ENCODE peak calls at places on chromosomes 13 and 19, in eight cellular contexts. One of them, this sample, is unnamed.

GRCh38 chr19:52992109-52993004 is 21.4 kb upstream of the ERVV-1 start:
- DNase-seq in lung: no peak
- DNase-seq in AG04449: no peak
- DNase-seq in WERI-Rb-1: peak
- DNase-seq in HFF-Myc: no peak
- DNase-seq in HL-60: no peak
- DNase-seq in coronary artery: no peak
- DNase-seq in neural progenitor cell: peak
- DNase-seq in this sample: peak

GRCh38 chr13:114130708-114131580 is 1.5 kb downstream of the RASA3 start:
- DNase-seq in lung: no peak
- DNase-seq in AG04449: no peak
- DNase-seq in WERI-Rb-1: no peak
- DNase-seq in HFF-Myc: no peak
- DNase-seq in HL-60: no peak
- DNase-seq in coronary artery: no peak
- DNase-seq in neural progenitor cell: peak
- DNase-seq in this sample: peak

GRCh38 chr19:38569368-38569983 is 48.3 kb downstream of the MAP4K1 start:
- DNase-seq in lung: no peak
- DNase-seq in AG04449: no peak
- DNase-seq in WERI-Rb-1: no peak
- DNase-seq in HFF-Myc: no peak
- DNase-seq in HL-60: no peak
- DNase-seq in coronary artery: no peak
- DNase-seq in neural progenitor cell: no peak
- DNase-seq in this sample: no peak

GRCh38 chr19:2371656-2372055 is 11.6 kb downstream of the TMPRSS9 start:
- DNase-seq in lung: no peak
- DNase-seq in AG04449: no peak
- DNase-seq in WERI-Rb-1: no peak
- DNase-seq in HFF-Myc: no peak
- DNase-seq in HL-60: no peak
- DNase-seq in coronary artery: no peak
- DNase-seq in neural progenitor cell: no peak
- DNase-seq in this sample: no peak

GRCh38 chr19:15180451-15181390 is 20.1 kb downstream of the NOTCH3 start:
- DNase-seq in lung: peak
- DNase-seq in AG04449: no peak
- DNase-seq in WERI-Rb-1: no peak
- DNase-seq in HFF-Myc: no peak
- DNase-seq in HL-60: no peak
- DNase-seq in coronary artery: no peak
- DNase-seq in neural progenitor cell: peak
- DNase-seq in this sample: no peak

GRCh38 chr19:19642506-19643157 is 825 bp downstream of the GMIP start:
- DNase-seq in lung: no peak
- DNase-seq in AG04449: no peak
- DNase-seq in WERI-Rb-1: no peak
- DNase-seq in HFF-Myc: no peak
- DNase-seq in HL-60: peak
- DNase-seq in coronary artery: no peak
- DNase-seq in neural progenitor cell: peak
- DNase-seq in this sample: no peak

GRCh38 chr13:77480071-77480470 is 55.4 kb upstream of the SCEL start:
- DNase-seq in lung: no peak
- DNase-seq in AG04449: no peak
- DNase-seq in WERI-Rb-1: no peak
- DNase-seq in HFF-Myc: no peak
- DNase-seq in HL-60: no peak
- DNase-seq in coronary artery: no peak
- DNase-seq in neural progenitor cell: peak
- DNase-seq in this sample: peak

GRCh38 chr13:111474136-111475002 is 153.9 kb downstream of the TEX29 start:
- DNase-seq in lung: no peak
- DNase-seq in AG04449: peak
- DNase-seq in WERI-Rb-1: peak
- DNase-seq in HFF-Myc: peak
- DNase-seq in HL-60: no peak
- DNase-seq in coronary artery: peak
- DNase-seq in neural progenitor cell: peak
- DNase-seq in this sample: peak

GRCh38 chr19:11578342-11579142 is 1.1 kb upstream of the ACP5 start:
- DNase-seq in lung: peak
- DNase-seq in AG04449: no peak
- DNase-seq in WERI-Rb-1: peak
- DNase-seq in HFF-Myc: no peak
- DNase-seq in HL-60: peak
- DNase-seq in coronary artery: no peak
- DNase-seq in neural progenitor cell: peak
- DNase-seq in this sample: peak

GRCh38 chr19:38035515-38036495 is 128.8 kb downstream of the SIPA1L3 start:
- DNase-seq in lung: no peak
- DNase-seq in AG04449: no peak
- DNase-seq in WERI-Rb-1: peak
- DNase-seq in HFF-Myc: no peak
- DNase-seq in HL-60: no peak
- DNase-seq in coronary artery: no peak
- DNase-seq in neural progenitor cell: no peak
- DNase-seq in this sample: no peak

GRCh38 chr13:41053384-41053826 is 7.9 kb upstream of the WBP4 start:
- DNase-seq in lung: no peak
- DNase-seq in AG04449: no peak
- DNase-seq in WERI-Rb-1: no peak
- DNase-seq in HFF-Myc: no peak
- DNase-seq in HL-60: no peak
- DNase-seq in coronary artery: no peak
- DNase-seq in neural progenitor cell: no peak
- DNase-seq in this sample: peak

GRCh38 chr13:26619321-26619720 is 61.8 kb downstream of the WASF3 start:
- DNase-seq in lung: no peak
- DNase-seq in AG04449: peak
- DNase-seq in WERI-Rb-1: no peak
- DNase-seq in HFF-Myc: peak
- DNase-seq in HL-60: no peak
- DNase-seq in coronary artery: no peak
- DNase-seq in neural progenitor cell: no peak
- DNase-seq in this sample: peak

GRCh38 chr13:111323950-111324651 is 3.7 kb downstream of the TEX29 start:
- DNase-seq in lung: no peak
- DNase-seq in AG04449: no peak
- DNase-seq in WERI-Rb-1: no peak
- DNase-seq in HFF-Myc: no peak
- DNase-seq in HL-60: no peak
- DNase-seq in coronary artery: no peak
- DNase-seq in neural progenitor cell: no peak
- DNase-seq in this sample: no peak

GRCh38 chr13:27034678-27035111 is 136.9 kb downstream of the USP12 start:
- DNase-seq in lung: no peak
- DNase-seq in AG04449: no peak
- DNase-seq in WERI-Rb-1: no peak
- DNase-seq in HFF-Myc: no peak
- DNase-seq in HL-60: no peak
- DNase-seq in coronary artery: no peak
- DNase-seq in neural progenitor cell: peak
- DNase-seq in this sample: no peak

GRCh38 chr13:46964789-46965527 is 68.1 kb upstream of the HTR2A start:
- DNase-seq in lung: no peak
- DNase-seq in AG04449: no peak
- DNase-seq in WERI-Rb-1: no peak
- DNase-seq in HFF-Myc: peak
- DNase-seq in HL-60: no peak
- DNase-seq in coronary artery: no peak
- DNase-seq in neural progenitor cell: no peak
- DNase-seq in this sample: peak

GRCh38 chr19:2254052-2254872 is 2.0 kb downstream of the JSRP1 start:
- DNase-seq in lung: no peak
- DNase-seq in AG04449: no peak
- DNase-seq in WERI-Rb-1: no peak
- DNase-seq in HFF-Myc: no peak
- DNase-seq in HL-60: no peak
- DNase-seq in coronary artery: no peak
- DNase-seq in neural progenitor cell: peak
- DNase-seq in this sample: peak

GRCh38 chr13:111330211-111330610 is 9.8 kb downstream of the TEX29 start:
- DNase-seq in lung: no peak
- DNase-seq in AG04449: no peak
- DNase-seq in WERI-Rb-1: no peak
- DNase-seq in HFF-Myc: no peak
- DNase-seq in HL-60: no peak
- DNase-seq in coronary artery: no peak
- DNase-seq in neural progenitor cell: no peak
- DNase-seq in this sample: no peak

GRCh38 chr13:113980489-113981064 is 6.7 kb upstream of the C13orf46 start:
- DNase-seq in lung: no peak
- DNase-seq in AG04449: no peak
- DNase-seq in WERI-Rb-1: no peak
- DNase-seq in HFF-Myc: no peak
- DNase-seq in HL-60: no peak
- DNase-seq in coronary artery: no peak
- DNase-seq in neural progenitor cell: no peak
- DNase-seq in this sample: no peak

GRCh38 chr13:101309014-101309619 is 107.2 kb downstream of the NALCN start:
- DNase-seq in lung: no peak
- DNase-seq in AG04449: peak
- DNase-seq in WERI-Rb-1: no peak
- DNase-seq in HFF-Myc: no peak
- DNase-seq in HL-60: no peak
- DNase-seq in coronary artery: no peak
- DNase-seq in neural progenitor cell: no peak
- DNase-seq in this sample: peak

GRCh38 chr13:60134376-60134775 is 29.4 kb downstream of the DIAPH3 start:
- DNase-seq in lung: no peak
- DNase-seq in AG04449: no peak
- DNase-seq in WERI-Rb-1: no peak
- DNase-seq in HFF-Myc: no peak
- DNase-seq in HL-60: no peak
- DNase-seq in coronary artery: no peak
- DNase-seq in neural progenitor cell: peak
- DNase-seq in this sample: peak
- TF ChIP-seq CTCF in lung: no peak
- TF ChIP-seq CTCF in AG04449: peak
- TF ChIP-seq CTCF in WERI-Rb-1: no peak
- TF ChIP-seq CTCF in HFF-Myc: no peak
- TF ChIP-seq CTCF in HL-60: no peak
- TF ChIP-seq CTCF in coronary artery: no peak
- TF ChIP-seq CTCF in neural progenitor cell: peak
- TF ChIP-seq CTCF in this sample: peak

GRCh38 chr13:112869202-112870061 is 99.6 kb upstream of the MCF2L start:
- DNase-seq in lung: no peak
- DNase-seq in AG04449: no peak
- DNase-seq in WERI-Rb-1: peak
- DNase-seq in HFF-Myc: peak
- DNase-seq in HL-60: no peak
- DNase-seq in coronary artery: peak
- DNase-seq in neural progenitor cell: no peak
- DNase-seq in this sample: no peak
- H3K4me3 ChIP-seq in lung: no peak
- H3K4me3 ChIP-seq in AG04449: no peak
- H3K4me3 ChIP-seq in WERI-Rb-1: no peak
- H3K4me3 ChIP-seq in HFF-Myc: no peak
- H3K4me3 ChIP-seq in HL-60: no peak
- H3K4me3 ChIP-seq in coronary artery: no peak
- H3K4me3 ChIP-seq in neural progenitor cell: no peak
- H3K4me3 ChIP-seq in this sample: no peak

DNA sequence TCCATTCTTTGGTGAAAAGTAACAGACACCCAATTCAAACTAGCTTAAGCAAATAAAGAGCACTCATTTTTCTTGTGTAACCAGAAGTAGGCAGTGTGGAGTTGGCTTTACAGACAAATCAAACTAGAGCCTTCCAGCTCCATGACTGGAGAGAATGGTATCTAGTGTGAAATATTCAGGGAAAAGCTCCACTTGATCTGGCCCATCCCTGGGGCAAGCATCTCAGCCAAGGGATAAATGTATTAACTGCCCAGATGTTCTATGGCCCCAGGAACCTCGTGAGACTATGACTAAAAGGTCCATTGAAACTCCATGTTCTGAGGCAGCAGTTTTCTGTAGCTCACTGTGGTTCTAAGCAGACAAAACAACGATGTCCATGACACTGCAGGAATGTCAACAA is 49.9 kb downstream of the TBC1D4 start:
- DNase-seq in lung: no peak
- DNase-seq in AG04449: no peak
- DNase-seq in WERI-Rb-1: no peak
- DNase-seq in HFF-Myc: peak
- DNase-seq in HL-60: no peak
- DNase-seq in coronary artery: no peak
- DNase-seq in neural progenitor cell: no peak
- DNase-seq in this sample: peak
- TF ChIP-seq CTCF in lung: no peak
- TF ChIP-seq CTCF in AG04449: no peak
- TF ChIP-seq CTCF in WERI-Rb-1: no peak
- TF ChIP-seq CTCF in HFF-Myc: no peak
- TF ChIP-seq CTCF in HL-60: no peak
- TF ChIP-seq CTCF in coronary artery: no peak
- TF ChIP-seq CTCF in neural progenitor cell: no peak
- TF ChIP-seq CTCF in this sample: peak

DNA sequence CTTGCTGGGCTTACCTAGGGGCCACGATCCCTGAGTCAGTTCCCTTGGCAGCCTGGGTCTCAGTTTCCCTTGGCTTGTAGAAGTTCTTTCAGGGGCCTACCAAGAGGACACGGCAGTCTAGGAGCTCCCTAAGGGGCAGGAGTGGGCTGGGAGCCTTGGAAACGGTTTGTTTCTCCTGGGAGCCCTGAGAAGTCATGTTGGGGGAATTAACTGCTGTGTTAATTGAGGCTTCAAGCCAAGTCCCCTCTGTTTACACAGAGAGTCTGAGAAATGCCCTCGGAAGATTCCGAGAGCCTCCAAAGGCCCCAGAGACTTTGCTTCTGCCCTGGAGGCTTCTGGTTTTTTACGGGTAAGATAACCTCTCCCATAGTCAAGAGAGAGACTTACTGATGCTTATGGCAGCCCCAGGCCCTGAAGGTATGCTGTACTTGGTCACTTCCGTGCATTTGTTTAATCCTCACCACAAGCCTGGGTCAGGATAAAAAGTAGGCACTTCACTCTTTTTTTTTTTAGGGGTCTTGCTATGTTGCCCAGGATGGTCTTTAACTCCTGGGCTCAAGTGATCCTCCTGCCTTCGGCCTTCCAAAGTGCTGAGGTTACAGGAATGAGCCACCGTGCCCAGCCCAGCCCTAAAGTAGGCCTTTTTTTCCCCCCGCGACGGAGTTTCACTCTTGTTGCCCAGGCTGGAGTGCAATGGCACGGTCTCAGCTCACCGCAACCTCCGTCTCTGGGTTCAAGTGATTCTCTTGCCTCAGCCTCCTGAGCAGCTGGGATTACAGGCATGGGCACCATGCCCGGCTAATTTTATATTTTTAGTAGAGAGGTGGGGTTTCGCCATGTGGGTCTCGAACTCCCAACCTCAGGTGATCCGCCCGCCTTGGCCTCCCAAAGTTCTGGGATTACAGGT is 15.1 kb downstream of the IER2 start:
- DNase-seq in lung: no peak
- DNase-seq in AG04449: no peak
- DNase-seq in WERI-Rb-1: no peak
- DNase-seq in HFF-Myc: no peak
- DNase-seq in HL-60: no peak
- DNase-seq in coronary artery: no peak
- DNase-seq in neural progenitor cell: peak
- DNase-seq in this sample: peak
- H3K4me3 ChIP-seq in lung: no peak
- H3K4me3 ChIP-seq in AG04449: no peak
- H3K4me3 ChIP-seq in WERI-Rb-1: peak
- H3K4me3 ChIP-seq in HFF-Myc: no peak
- H3K4me3 ChIP-seq in HL-60: no peak
- H3K4me3 ChIP-seq in coronary artery: no peak
- H3K4me3 ChIP-seq in neural progenitor cell: no peak
- H3K4me3 ChIP-seq in this sample: no peak

GRCh38 chr13:45464687-45465453 is at the start of gene COG3:
- DNase-seq in lung: peak
- DNase-seq in AG04449: peak
- DNase-seq in WERI-Rb-1: peak
- DNase-seq in HFF-Myc: peak
- DNase-seq in HL-60: peak
- DNase-seq in coronary artery: peak
- DNase-seq in neural progenitor cell: peak
- DNase-seq in this sample: peak
- TF ChIP-seq CTCF in lung: no peak
- TF ChIP-seq CTCF in AG04449: no peak
- TF ChIP-seq CTCF in WERI-Rb-1: peak
- TF ChIP-seq CTCF in HFF-Myc: peak
- TF ChIP-seq CTCF in HL-60: peak
- TF ChIP-seq CTCF in coronary artery: no peak
- TF ChIP-seq CTCF in neural progenitor cell: peak
- TF ChIP-seq CTCF in this sample: peak